ENCODE peak calls at places on chromosomes 5 and 9, in eight cellular contexts. O is kidney, E is left ventricle myocardium inferior, B is dorsolateral prefrontal cortex, P is cardiac fibroblast, Y is body of pancreas, R is upper lobe of right lung, J is foreskin fibroblast. A is an unnamed sample.

GRCh38 chr9:130112244-130113151 is 58.8 kb downstream of the GPR107 start:
- DNase-seq in B (no peak), R (no peak), E (no peak), J (no peak), O (no peak), Y (no peak), P (no peak), A (no peak)

GRCh38 chr5:61790678-61791077 is 458.6 kb downstream of the ZSWIM6 start:
- DNase-seq in Y (peak), O (no peak), J (no peak), B (no peak), R (no peak), E (no peak), P (no peak), A (no peak)

GRCh38 chr9:89538874-89539273 is 41.0 kb upstream of the SEMA4D start:
- DNase-seq in O (no peak), J (no peak), R (no peak), Y (no peak), P (no peak), E (no peak), B (no peak), A (no peak)

GRCh38 chr9:134375011-134375390 is 48.7 kb downstream of the RXRA start:
- DNase-seq in P (no peak), J (no peak), R (peak), Y (peak), B (no peak), O (no peak), E (peak), A (no peak)

GRCh38 chr5:93620487-93621339 is 37.7 kb downstream of the NR2F1 start:
- DNase-seq in J (peak), E (peak), P (peak), B (peak), Y (peak), R (peak), O (peak), A (peak)

GRCh38 chr5:952597-953271 is 55.9 kb upstream of the NKD2 start:
- DNase-seq in J (no peak), E (no peak), B (no peak), P (no peak), Y (no peak), R (no peak), O (no peak), A (peak)

GRCh38 chr5:3595102-3595961 is at the start of gene IRX1:
- DNase-seq in R (peak), O (peak), B (no peak), Y (no peak), P (no peak), E (no peak), J (peak), A (peak)

GRCh38 chr5:64923151-64923685 is 154.5 kb downstream of the CWC27 start:
- DNase-seq in B (no peak), J (peak), O (no peak), Y (no peak), P (peak), R (no peak), E (no peak), A (no peak)

GRCh38 chr5:90406466-90406865 is 3.1 kb downstream of the CETN3 start:
- DNase-seq in E (no peak), O (no peak), J (no peak), B (no peak), R (no peak), Y (no peak), P (no peak), A (no peak)

GRCh38 chr9:83060557-83060956 is 2.4 kb downstream of the RASEF start:
- DNase-seq in R (no peak), Y (peak), P (no peak), B (no peak), J (no peak), O (no peak), E (no peak), A (no peak)

GRCh38 chr5:7419846-7420245 is 23.9 kb downstream of the ADCY2 start:
- DNase-seq in J (no peak), Y (no peak), E (no peak), B (no peak), R (no peak), O (no peak), P (no peak), A (no peak)

GRCh38 chr5:181217111-181217804 is 5.8 kb upstream of the TRIM41 start:
- DNase-seq in Y (peak), E (peak), P (peak), R (peak), B (no peak), O (no peak), J (peak), A (peak)

GRCh38 chr5:76944638-76945037 is 8.2 kb upstream of the CRHBP start:
- DNase-seq in B (no peak), P (no peak), J (no peak), Y (no peak), O (no peak), R (no peak), E (no peak), A (no peak)

GRCh38 chr5:139131881-139132480 is 66.2 kb downstream of the SIL1 start:
- DNase-seq in E (no peak), J (no peak), R (no peak), B (no peak), Y (no peak), O (no peak), P (no peak), A (no peak)

GRCh38 chr9:20087481-20087880 is 298.6 kb upstream of the SLC24A2 start:
- DNase-seq in P (peak), J (peak), B (no peak), O (no peak), Y (no peak), E (no peak), R (no peak), A (no peak)

GRCh38 chr5:173495225-173495904 is 121.1 kb downstream of the BOD1 start:
- DNase-seq in O (no peak), J (peak), R (no peak), E (no peak), B (no peak), Y (no peak), P (peak), A (no peak)

GRCh38 chr5:91928751-91929521 is 545.8 kb upstream of the ARRDC3 start:
- DNase-seq in E (no peak), Y (no peak), O (no peak), B (no peak), J (no peak), R (no peak), P (peak), A (no peak)
- TF ChIP-seq CTCF in E (peak), Y (peak), O (peak), B (peak), J (peak), R (peak), P (peak), A (peak)

GRCh38 chr9:15525958-15526357 is 15.2 kb upstream of the PSIP1 start:
- DNase-seq in B (no peak), R (no peak), P (no peak), J (no peak), E (no peak), Y (no peak), O (no peak), A (no peak)

GRCh38 chr9:15529566-15530324 is 19.0 kb upstream of the PSIP1 start:
- DNase-seq in B (no peak), R (no peak), J (no peak), E (no peak), Y (no peak), P (no peak), O (no peak), A (no peak)

DNA sequence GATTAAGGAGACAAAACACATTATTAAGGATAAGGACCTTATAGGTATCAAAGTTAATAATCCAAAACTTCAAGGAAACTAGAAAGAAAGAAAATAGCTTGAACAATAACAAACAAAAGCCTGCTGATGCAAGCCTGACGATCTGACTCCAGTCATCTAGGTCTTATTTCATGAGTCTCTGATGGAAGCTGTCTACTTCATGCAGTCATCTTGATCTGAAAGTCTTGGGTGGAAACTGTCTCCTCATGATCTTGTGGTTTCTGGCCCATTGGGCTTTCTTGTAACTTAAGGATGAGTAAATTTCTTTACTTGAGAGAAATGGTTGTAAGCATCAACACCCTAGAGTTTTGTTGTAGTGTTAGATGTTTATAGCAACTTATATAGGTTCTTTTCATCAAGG is 20.6 kb upstream of the PSIP1 start:
- DNase-seq in R (no peak), E (no peak), J (no peak), B (no peak), P (no peak), O (no peak), Y (no peak), A (no peak)
- TF ChIP-seq CTCF in R (no peak), E (no peak), J (no peak), B (no peak), P (no peak), O (no peak), Y (no peak), A (no peak)

DNA sequence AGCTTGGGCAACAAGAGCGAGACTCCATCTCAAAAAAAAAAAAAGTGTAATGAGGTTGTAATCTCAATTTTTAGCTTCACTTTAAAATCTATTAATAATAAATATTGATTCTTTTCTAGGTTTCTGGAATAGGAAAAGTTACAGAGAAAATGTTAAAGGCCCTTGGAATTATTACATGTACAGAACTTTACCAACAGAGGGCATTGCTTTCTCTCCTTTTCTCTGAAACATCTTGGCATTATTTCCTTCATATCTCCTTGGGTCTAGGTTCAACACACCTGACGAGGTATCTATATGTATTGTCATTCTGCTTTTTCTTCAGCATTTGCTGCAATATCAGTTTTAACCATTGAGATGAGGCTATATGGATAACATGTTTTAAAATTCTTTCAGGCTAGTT is 26.6 kb upstream of the ANKDD1B start:
- DNase-seq in J (no peak), P (peak), O (no peak), E (no peak), Y (no peak), B (no peak), R (no peak), A (no peak)
- TF ChIP-seq CTCF in J (peak), P (peak), O (no peak), E (no peak), Y (peak), B (no peak), R (no peak), A (peak)

GRCh38 chr9:101119206-101119819 is 90.8 kb downstream of the PLPPR1 start:
- DNase-seq in J (no peak), R (peak), Y (peak), E (peak), O (no peak), B (peak), P (peak), A (no peak)
- TF ChIP-seq CTCF in J (peak), R (peak), Y (peak), E (peak), O (peak), B (peak), P (peak), A (peak)

A was measured in osteocyte.